ENCODE peak calls at places on chromosomes 4 and X, in seven cellular contexts. X is GM12878, N is H1, U is K562, A is HepG2, P is HCT116, L is SK-N-SH. Q is an unnamed sample.

GRCh38 chr4:127634181-127634580 is 1.4 kb downstream of the INTU start:
- DNase-seq in X (no peak), N (no peak), U (no peak), A (no peak), P (no peak), L (no peak), Q (no peak)

GRCh38 chr4:98710831-98711230 is 52.4 kb upstream of the TSPAN5 start:
- DNase-seq in X (no peak), N (no peak), U (no peak), A (no peak), P (no peak), L (no peak), Q (no peak)

GRCh38 chrX:15373986-15374385 is 10.2 kb downstream of the VEGFD start:
- DNase-seq in X (no peak), N (no peak), U (no peak), A (no peak), P (no peak), L (no peak), Q (no peak)

GRCh38 chrX:32408389-32408788 is 803.0 kb downstream of the DMD start:
- DNase-seq in X (no peak), N (no peak), U (no peak), A (no peak), P (no peak), L (peak; percentile 0), Q (no peak)

GRCh38 chr4:47410271-47410670 is 53.2 kb downstream of the COMMD8 start:
- DNase-seq in X (no peak), N (no peak), U (no peak), A (no peak), P (no peak), L (no peak), Q (no peak)

GRCh38 chr4:19729873-19730735 is 521.6 kb upstream of the SLIT2 start:
- DNase-seq in X (no peak), N (no peak), U (no peak), A (no peak), P (no peak), L (no peak), Q (no peak)

GRCh38 chr4:72701987-72702819 is 133.2 kb upstream of the ADAMTS3 start:
- DNase-seq in X (no peak), N (no peak), U (peak; percentile 65), A (peak; percentile 42), P (peak; percentile 19), L (peak; percentile 34), Q (peak; percentile 7)

GRCh38 chr4:83625807-83626206 is 89.9 kb downstream of the GPAT3 start:
- DNase-seq in X (no peak), N (no peak), U (no peak), A (no peak), P (no peak), L (no peak), Q (no peak)

GRCh38 chr4:144592264-144592663 is 53.7 kb upstream of the HHIP start:
- DNase-seq in X (no peak), N (no peak), U (no peak), A (no peak), P (no peak), L (no peak), Q (no peak)

GRCh38 chrX:113275769-113276168 is 435.1 kb upstream of the AMOT start:
- DNase-seq in X (no peak), N (no peak), U (no peak), A (no peak), P (no peak), L (no peak), Q (no peak)

GRCh38 chr4:121690001-121690400 is 6.8 kb downstream of the ANXA5 start:
- DNase-seq in X (no peak), N (no peak), U (no peak), A (no peak), P (no peak), L (no peak), Q (no peak)

GRCh38 chr4:176422031-176422430 is 102.3 kb downstream of the SPCS3 start:
- DNase-seq in X (no peak), N (no peak), U (no peak), A (no peak), P (no peak), L (no peak), Q (no peak)

GRCh38 chrX:73577368-73577767 is 14.4 kb downstream of the CHIC1 start:
- DNase-seq in X (no peak), N (no peak), U (no peak), A (no peak), P (no peak), L (no peak), Q (no peak)

GRCh38 chrX:41984628-41985027 is 61.3 kb upstream of the CASK start:
- DNase-seq in X (no peak), N (no peak), U (no peak), A (no peak), P (peak; percentile 41), L (no peak), Q (no peak)

GRCh38 chrX:150572206-150572605 is 3.8 kb downstream of the MTM1 start:
- DNase-seq in X (no peak), N (no peak), U (no peak), A (no peak), P (no peak), L (no peak), Q (no peak)
- H3K4me1 ChIP-seq in X (peaks cover 14% of the 10 kb centered on the region), N (peaks cover 17% of the 10 kb centered on the region), U (peaks cover 25% of the 10 kb centered on the region), A (peaks cover 62% of the 10 kb centered on the region), P (peaks cover 62% of the 10 kb centered on the region), L (no peaks in the 10 kb centered on the region), Q (peaks cover 64% of the 10 kb centered on the region)

DNA sequence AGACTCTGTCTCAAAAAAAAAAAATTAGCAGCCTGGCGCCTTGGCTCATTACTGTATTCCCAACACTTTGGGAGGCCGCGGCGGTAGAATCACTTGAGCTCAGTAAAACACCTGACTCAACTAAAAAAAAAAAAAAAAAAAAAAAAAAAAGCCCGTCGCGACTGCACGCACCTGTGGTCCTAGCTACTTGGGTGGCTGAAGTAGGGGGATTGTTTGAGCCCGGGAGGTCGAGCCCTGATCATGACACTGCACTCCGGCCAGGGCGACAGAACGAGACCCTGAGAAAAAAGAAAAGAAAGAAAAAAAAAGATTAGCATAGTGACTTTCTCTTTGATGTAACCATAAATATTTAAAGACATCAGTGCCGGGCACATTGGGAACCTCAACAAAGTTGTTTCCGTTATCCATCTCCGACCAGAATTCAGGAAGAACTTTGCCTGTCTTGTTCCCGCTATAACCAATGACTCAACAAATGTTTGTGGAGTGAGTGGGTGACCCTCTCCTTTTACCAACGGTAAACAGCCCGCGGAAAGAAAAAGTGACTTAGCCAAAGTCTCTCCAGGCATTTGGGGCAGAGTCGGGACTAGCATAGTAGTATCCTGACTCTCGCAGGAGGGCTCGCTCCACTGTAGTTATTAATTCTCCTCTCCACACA is 553 bp upstream of the MED28 start:
- DNase-seq in X (no peak), N (peak; percentile 54), U (no peak), A (peak; percentile 50), P (no peak), L (no peak), Q (peak; percentile 28)
- TF ChIP-seq SIN3A in X (no peak), N (no peak), U (no peak), A (no peak), P (no peak), L (no peak), Q (no peak)

GRCh38 chr4:3628868-3629175 is 96.6 kb upstream of the LRPAP1 start:
- DNase-seq in X (no peak), N (no peak), U (no peak), A (no peak), P (no peak), L (no peak), Q (no peak)

GRCh38 chr4:3629665-3630064 is 97.4 kb upstream of the LRPAP1 start:
- DNase-seq in X (no peak), N (no peak), U (no peak), A (no peak), P (no peak), L (no peak), Q (no peak)

GRCh38 chr4:3630136-3630933 is 98.1 kb upstream of the LRPAP1 start:
- DNase-seq in X (no peak), N (no peak), U (no peak), A (no peak), P (no peak), L (no peak), Q (no peak)

GRCh38 chr4:3634281-3635089 is 102.3 kb upstream of the LRPAP1 start:
- DNase-seq in X (no peak), N (no peak), U (no peak), A (no peak), P (no peak), L (no peak), Q (no peak)

DNA sequence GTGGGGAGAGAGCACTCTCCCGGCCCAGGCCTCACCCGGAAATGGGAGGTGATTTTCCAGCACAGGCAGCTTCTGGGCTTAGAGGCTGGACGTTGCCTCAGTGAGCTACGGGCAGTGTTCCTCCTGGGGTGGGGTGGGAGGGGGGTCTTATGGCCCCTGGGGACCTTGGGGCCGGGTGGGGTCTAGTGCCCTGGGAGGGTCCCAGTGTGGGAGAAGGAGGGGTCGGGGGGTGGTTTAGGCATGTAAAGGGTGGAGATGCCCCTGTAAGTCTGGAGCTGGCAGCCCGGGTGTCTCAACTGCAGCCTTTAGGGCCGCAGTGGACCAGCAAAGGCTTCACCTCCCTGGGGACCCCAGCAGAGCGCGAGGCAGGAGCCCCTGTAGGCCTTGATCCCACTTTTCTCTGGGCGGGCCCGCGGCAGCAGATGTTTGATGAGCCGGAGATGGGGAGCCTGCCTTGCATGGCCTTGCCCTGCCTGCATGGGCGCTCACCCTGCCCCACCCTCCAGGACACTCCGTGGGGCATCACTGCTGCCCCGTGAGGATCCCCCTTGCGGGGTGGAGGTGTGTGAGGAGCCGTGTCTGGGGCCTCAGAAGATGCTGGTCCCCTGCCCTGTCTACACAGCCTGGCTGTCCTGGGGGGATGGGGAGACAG is 98.8 kb upstream of the LRPAP1 start:
- DNase-seq in X (no peak), N (no peak), U (no peak), A (no peak), P (no peak), L (no peak), Q (no peak)
- H3K4me1 ChIP-seq in X (no peaks in the 10 kb centered on the region), N (peaks cover 2% of the 10 kb centered on the region), U (no peaks in the 10 kb centered on the region), A (no peaks in the 10 kb centered on the region), P (no peaks in the 10 kb centered on the region), L (no peaks in the 10 kb centered on the region), Q (no peaks in the 10 kb centered on the region)

GRCh38 chr4:4260185-4260751 is 12.2 kb upstream of the TMEM128 start:
- DNase-seq in X (no peak), N (no peak), U (peak; percentile 54), A (peak; percentile 79), P (peak; percentile 74), L (peak; percentile 59), Q (no peak)

GRCh38 chr4:4254179-4254578 is 6.2 kb upstream of the TMEM128 start:
- DNase-seq in X (no peak), N (no peak), U (no peak), A (no peak), P (no peak), L (no peak), Q (no peak)

GRCh38 chr4:4254666-4255065 is 6.6 kb upstream of the TMEM128 start:
- DNase-seq in X (no peak), N (no peak), U (no peak), A (peak; percentile 34), P (no peak), L (no peak), Q (no peak)

GRCh38 chr4:4259484-4260100 is 11.6 kb upstream of the TMEM128 start:
- DNase-seq in X (no peak), N (no peak), U (no peak), A (peak; percentile 98), P (no peak), L (no peak), Q (no peak)

GRCh38 chr4:4256799-4257198 is 8.8 kb upstream of the TMEM128 start:
- DNase-seq in X (no peak), N (no peak), U (no peak), A (no peak), P (no peak), L (no peak), Q (no peak)
- TF ChIP-seq SIN3A in X (no peak), N (no peak), U (no peak), A (no peak), P (no peak), L (no peak), Q (no peak)

GRCh38 chr4:143417679-143418403 is 81.2 kb downstream of the GAB1 start:
- DNase-seq in X (peak; percentile 74), N (no peak), U (no peak), A (no peak), P (no peak), L (no peak), Q (no peak)
- H3K4me1 ChIP-seq in X (no peaks in the 10 kb centered on the region), N (no peaks in the 10 kb centered on the region), U (no peaks in the 10 kb centered on the region), A (no peaks in the 10 kb centered on the region), P (no peaks in the 10 kb centered on the region), L (no peaks in the 10 kb centered on the region), Q (no peaks in the 10 kb centered on the region)